ENCODE peak calls at places on chromosomes 1 and 21, in six cellular contexts. F is progenitor cell of endocrine pancreas, I is NCI-H748 treated with DMSO at 0.1 percent for 48 hours, Y is GM19239, Z is BJ, X is HCEC 1CT. L is an unnamed sample.

GRCh38 chr1:2384941-2385481 is 6.3 kb downstream of the MORN1 start:
- DNase-seq in F (no peak), Y (no peak), Z (no peak), I (no peak), X (no peak), L (no peak)

GRCh38 chr1:117732065-117732789 is 126.4 kb downstream of the TENT5C start:
- DNase-seq in X (no peak), Y (no peak), I (no peak), F (no peak), Z (no peak), L (no peak)

GRCh38 chr1:46410156-46411009 is 16.3 kb downstream of the FAAH start:
- DNase-seq in I (no peak), X (no peak), Y (no peak), Z (no peak), F (no peak), L (no peak)

GRCh38 chr1:229203030-229203751 is 67.7 kb upstream of the RAB4A start:
- DNase-seq in I (no peak), F (peak), Z (no peak), X (peak), Y (no peak), L (no peak)

GRCh38 chr1:230691615-230692014 is 22.3 kb downstream of the AGT start:
- DNase-seq in X (no peak), Y (no peak), Z (no peak), I (no peak), F (no peak), L (no peak)

GRCh38 chr1:246448373-246448772 is 58.7 kb downstream of the SMYD3 start:
- DNase-seq in F (no peak), X (no peak), I (no peak), Y (no peak), Z (no peak), L (no peak)

GRCh38 chr1:6317101-6317760 is 56.3 kb upstream of the GPR153 start:
- DNase-seq in Z (no peak), X (peak), I (no peak), Y (no peak), F (no peak), L (peak)

GRCh38 chr1:192967901-192968300 is 91.3 kb downstream of the UCHL5 start:
- DNase-seq in F (no peak), X (peak), Y (no peak), I (no peak), Z (no peak), L (no peak)

GRCh38 chr1:198520524-198521254 is 19.8 kb downstream of the ATP6V1G3 start:
- DNase-seq in Z (no peak), I (no peak), X (no peak), F (no peak), Y (peak), L (no peak)

GRCh38 chr1:89888480-89889335 is 67.9 kb downstream of the LRRC8D start:
- DNase-seq in X (no peak), F (no peak), Y (no peak), I (no peak), Z (no peak), L (no peak)

GRCh38 chr1:221203224-221204054 is 324.2 kb downstream of the HLX start:
- DNase-seq in F (peak), Z (peak), X (peak), I (peak), Y (peak), L (no peak)

GRCh38 chr21:41254090-41254700 is 62.4 kb upstream of the FAM3B start:
- DNase-seq in I (no peak), X (no peak), Z (no peak), Y (no peak), F (no peak), L (no peak)

GRCh38 chr1:57722285-57722978 is 298.6 kb upstream of the DAB1 start:
- DNase-seq in X (no peak), Z (no peak), Y (no peak), F (no peak), I (no peak), L (no peak)

GRCh38 chr1:99544328-99544727 is 101.6 kb upstream of the PALMD start:
- DNase-seq in Z (no peak), I (no peak), X (peak), F (no peak), Y (no peak), L (no peak)

GRCh38 chr1:246971322-246971721 is 36.5 kb downstream of the ZNF695 start:
- DNase-seq in F (no peak), Z (no peak), Y (no peak), I (peak), X (peak), L (peak)

GRCh38 chr1:91557039-91557690 is 56.5 kb downstream of the CDC7 start:
- DNase-seq in F (no peak), I (no peak), Z (no peak), Y (no peak), X (no peak), L (no peak)

GRCh38 chr1:105386489-105386888 is 1636.8 kb downstream of the AMY1C start:
- DNase-seq in X (no peak), F (no peak), I (no peak), Y (no peak), Z (no peak), L (no peak)

GRCh38 chr1:228986093-228986904 is 251.0 kb downstream of the RHOU start:
- DNase-seq in I (no peak), Y (no peak), F (no peak), Z (no peak), X (no peak), L (no peak)

GRCh38 chr1:65255088-65256050 is 54.0 kb upstream of the DNAJC6 start:
- DNase-seq in Z (no peak), X (no peak), F (peak), I (peak), Y (no peak), L (peak)

L was measured in NCI-H2227 treated with DMSO at 0.1 percent for 48 hours.